ENCODE peak calls at places on chromosome 1, in five cellular contexts. One of them, this sample, is unnamed.

GRCh38 chr1:204130989-204131892 is 20.6 kb downstream of the ETNK2 start:
- DNase-seq in hepatocyte: peak; percentile 56
- DNase-seq in omental fat pad: peak; percentile 49
- DNase-seq in dorsolateral prefrontal cortex: no peak
- DNase-seq in pancreas: peak; percentile 60
- DNase-seq in this sample: peak; percentile 57

GRCh38 chr1:242585616-242586354 is 61.3 kb upstream of the PLD5 start:
- DNase-seq in hepatocyte: no peak
- DNase-seq in omental fat pad: no peak
- DNase-seq in dorsolateral prefrontal cortex: no peak
- DNase-seq in pancreas: no peak
- DNase-seq in this sample: no peak

GRCh38 chr1:206738370-206739366 is 31.9 kb upstream of the IL19 start:
- DNase-seq in hepatocyte: no peak
- DNase-seq in omental fat pad: no peak
- DNase-seq in dorsolateral prefrontal cortex: no peak
- DNase-seq in pancreas: no peak
- DNase-seq in this sample: no peak

GRCh38 chr1:80882552-80882951 is 918.2 kb upstream of the ADGRL2 start:
- DNase-seq in hepatocyte: peak; percentile 35
- DNase-seq in omental fat pad: no peak
- DNase-seq in dorsolateral prefrontal cortex: no peak
- DNase-seq in pancreas: no peak
- DNase-seq in this sample: no peak

GRCh38 chr1:11564237-11564636 is 85.3 kb downstream of the DISP3 start:
- DNase-seq in hepatocyte: no peak
- DNase-seq in omental fat pad: no peak
- DNase-seq in dorsolateral prefrontal cortex: no peak
- DNase-seq in pancreas: no peak
- DNase-seq in this sample: no peak

GRCh38 chr1:227740401-227740960 is 5.2 kb downstream of the SNAP47 start:
- DNase-seq in hepatocyte: no peak
- DNase-seq in omental fat pad: no peak
- DNase-seq in dorsolateral prefrontal cortex: no peak
- DNase-seq in pancreas: no peak
- DNase-seq in this sample: no peak

GRCh38 chr1:11316701-11317100 is 43.7 kb downstream of the UBIAD1 start:
- DNase-seq in hepatocyte: no peak
- DNase-seq in omental fat pad: no peak
- DNase-seq in dorsolateral prefrontal cortex: no peak
- DNase-seq in pancreas: no peak
- DNase-seq in this sample: no peak

GRCh38 chr1:119987112-119987511 is 82.3 kb downstream of the NOTCH2 start:
- DNase-seq in hepatocyte: peak; percentile 40
- DNase-seq in omental fat pad: no peak
- DNase-seq in dorsolateral prefrontal cortex: no peak
- DNase-seq in pancreas: no peak
- DNase-seq in this sample: peak; percentile 87

GRCh38 chr1:54328117-54328636 is 78.0 kb downstream of the SSBP3 start:
- DNase-seq in hepatocyte: no peak
- DNase-seq in omental fat pad: no peak
- DNase-seq in dorsolateral prefrontal cortex: no peak
- DNase-seq in pancreas: no peak
- DNase-seq in this sample: no peak

GRCh38 chr1:207672525-207673130 is 27.7 kb downstream of the CR1L start:
- DNase-seq in hepatocyte: peak; percentile 69
- DNase-seq in omental fat pad: no peak
- DNase-seq in dorsolateral prefrontal cortex: no peak
- DNase-seq in pancreas: no peak
- DNase-seq in this sample: no peak

GRCh38 chr1:8438449-8438848 is 120.5 kb downstream of the SLC45A1 start:
- DNase-seq in hepatocyte: no peak
- DNase-seq in omental fat pad: no peak
- DNase-seq in dorsolateral prefrontal cortex: no peak
- DNase-seq in pancreas: no peak
- DNase-seq in this sample: no peak

GRCh38 chr1:8441466-8441865 is 123.6 kb downstream of the SLC45A1 start:
- DNase-seq in hepatocyte: no peak
- DNase-seq in omental fat pad: no peak
- DNase-seq in dorsolateral prefrontal cortex: no peak
- DNase-seq in pancreas: no peak
- DNase-seq in this sample: no peak

GRCh38 chr1:8435569-8436071 is 117.7 kb downstream of the SLC45A1 start:
- DNase-seq in hepatocyte: no peak
- DNase-seq in omental fat pad: no peak
- DNase-seq in dorsolateral prefrontal cortex: no peak
- DNase-seq in pancreas: no peak
- DNase-seq in this sample: no peak

GRCh38 chr1:8437286-8437685 is 119.4 kb downstream of the SLC45A1 start:
- DNase-seq in hepatocyte: no peak
- DNase-seq in omental fat pad: no peak
- DNase-seq in dorsolateral prefrontal cortex: no peak
- DNase-seq in pancreas: no peak
- DNase-seq in this sample: no peak

DNA sequence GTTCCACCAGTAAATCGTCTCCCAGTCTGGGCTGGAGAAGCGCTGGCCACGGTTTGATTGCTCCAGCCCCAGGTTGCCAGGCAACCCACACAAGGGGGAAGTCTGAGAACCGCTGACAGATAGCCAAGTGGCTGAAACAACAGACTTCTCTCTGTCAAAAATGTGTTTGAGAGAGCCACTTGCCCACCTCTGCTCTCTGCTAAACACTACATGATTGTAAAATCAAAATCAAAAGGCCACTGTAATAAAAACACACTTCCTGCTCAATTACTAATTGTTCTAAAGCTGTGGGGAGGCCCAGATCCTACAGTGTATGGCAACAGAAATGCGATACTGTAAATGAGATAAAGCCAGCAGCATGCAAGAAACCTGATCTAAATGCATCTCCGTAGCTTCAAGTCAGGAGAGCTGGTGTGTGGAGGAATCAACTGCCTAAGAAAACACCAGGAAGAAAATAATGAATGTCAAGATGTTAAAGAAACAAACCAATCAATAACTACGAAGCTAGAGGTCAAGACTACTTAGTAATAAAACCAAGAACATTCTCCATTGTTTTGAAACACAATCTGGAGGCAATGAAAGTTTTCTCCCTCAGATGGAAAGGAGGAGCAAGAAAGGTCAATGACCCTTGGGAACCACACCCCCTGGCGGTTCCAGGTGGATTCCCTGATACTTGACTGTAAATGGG is 121.2 kb downstream of the SLC45A1 start:
- DNase-seq in hepatocyte: peak; percentile 81
- DNase-seq in omental fat pad: peak; percentile 48
- DNase-seq in dorsolateral prefrontal cortex: no peak
- DNase-seq in pancreas: peak; percentile 65
- DNase-seq in this sample: no peak
- TF ChIP-seq CTCF in hepatocyte: peak; percentile 18
- TF ChIP-seq CTCF in omental fat pad: no peak
- TF ChIP-seq CTCF in dorsolateral prefrontal cortex: no peak
- TF ChIP-seq CTCF in pancreas: no peak
- TF ChIP-seq CTCF in this sample: no peak

GRCh38 chr1:43930168-43930948 is 3.2 kb upstream of the ARTN start:
- DNase-seq in hepatocyte: no peak
- DNase-seq in omental fat pad: no peak
- DNase-seq in dorsolateral prefrontal cortex: no peak
- DNase-seq in pancreas: no peak
- DNase-seq in this sample: no peak

GRCh38 chr1:43933386-43934278 is at the start of gene ARTN:
- DNase-seq in hepatocyte: peak; percentile 58
- DNase-seq in omental fat pad: no peak
- DNase-seq in dorsolateral prefrontal cortex: no peak
- DNase-seq in pancreas: peak; percentile 64
- DNase-seq in this sample: no peak

GRCh38 chr1:43932786-43933385 is 715 bp upstream of the ARTN start:
- DNase-seq in hepatocyte: no peak
- DNase-seq in omental fat pad: no peak
- DNase-seq in dorsolateral prefrontal cortex: no peak
- DNase-seq in pancreas: no peak
- DNase-seq in this sample: no peak

GRCh38 chr1:43931711-43932660 is 1.6 kb upstream of the ARTN start:
- DNase-seq in hepatocyte: no peak
- DNase-seq in omental fat pad: no peak
- DNase-seq in dorsolateral prefrontal cortex: no peak
- DNase-seq in pancreas: no peak
- DNase-seq in this sample: no peak

GRCh38 chr1:43930949-43931275 is 2.7 kb upstream of the ARTN start:
- DNase-seq in hepatocyte: no peak
- DNase-seq in omental fat pad: no peak
- DNase-seq in dorsolateral prefrontal cortex: no peak
- DNase-seq in pancreas: no peak
- DNase-seq in this sample: no peak
- TF ChIP-seq CTCF in hepatocyte: no peak
- TF ChIP-seq CTCF in omental fat pad: no peak
- TF ChIP-seq CTCF in dorsolateral prefrontal cortex: no peak
- TF ChIP-seq CTCF in pancreas: no peak
- TF ChIP-seq CTCF in this sample: no peak

GRCh38 chr1:12620142-12620865 is 2.3 kb upstream of the DHRS3 start:
- DNase-seq in hepatocyte: no peak
- DNase-seq in omental fat pad: no peak
- DNase-seq in dorsolateral prefrontal cortex: no peak
- DNase-seq in pancreas: no peak
- DNase-seq in this sample: no peak
- TF ChIP-seq CTCF in hepatocyte: no peak
- TF ChIP-seq CTCF in omental fat pad: no peak
- TF ChIP-seq CTCF in dorsolateral prefrontal cortex: no peak
- TF ChIP-seq CTCF in pancreas: no peak
- TF ChIP-seq CTCF in this sample: no peak

GRCh38 chr1:232627645-232628334 is 2.1 kb downstream of the SIPA1L2 start:
- DNase-seq in hepatocyte: peak; percentile 73
- DNase-seq in omental fat pad: no peak
- DNase-seq in dorsolateral prefrontal cortex: no peak
- DNase-seq in pancreas: no peak
- DNase-seq in this sample: no peak

GRCh38 chr1:232630047-232630893 is at the start of gene SIPA1L2:
- DNase-seq in hepatocyte: peak; percentile 98
- DNase-seq in omental fat pad: peak; percentile 73
- DNase-seq in dorsolateral prefrontal cortex: peak; percentile 88
- DNase-seq in pancreas: peak; percentile 96
- DNase-seq in this sample: no peak

GRCh38 chr1:232627171-232627570 is 2.8 kb downstream of the SIPA1L2 start:
- DNase-seq in hepatocyte: no peak
- DNase-seq in omental fat pad: no peak
- DNase-seq in dorsolateral prefrontal cortex: no peak
- DNase-seq in pancreas: no peak
- DNase-seq in this sample: no peak

GRCh38 chr1:232629250-232630046 is 485 bp downstream of the SIPA1L2 start:
- DNase-seq in hepatocyte: peak; percentile 55
- DNase-seq in omental fat pad: no peak
- DNase-seq in dorsolateral prefrontal cortex: no peak
- DNase-seq in pancreas: peak; percentile 25
- DNase-seq in this sample: no peak

GRCh38 chr1:232628335-232629214 is 1.4 kb downstream of the SIPA1L2 start:
- DNase-seq in hepatocyte: peak; percentile 44
- DNase-seq in omental fat pad: no peak
- DNase-seq in dorsolateral prefrontal cortex: no peak
- DNase-seq in pancreas: no peak
- DNase-seq in this sample: no peak
- TF ChIP-seq CTCF in hepatocyte: peak; percentile 48
- TF ChIP-seq CTCF in omental fat pad: no peak
- TF ChIP-seq CTCF in dorsolateral prefrontal cortex: peak; percentile 68
- TF ChIP-seq CTCF in pancreas: no peak
- TF ChIP-seq CTCF in this sample: peak; percentile 43

DNA sequence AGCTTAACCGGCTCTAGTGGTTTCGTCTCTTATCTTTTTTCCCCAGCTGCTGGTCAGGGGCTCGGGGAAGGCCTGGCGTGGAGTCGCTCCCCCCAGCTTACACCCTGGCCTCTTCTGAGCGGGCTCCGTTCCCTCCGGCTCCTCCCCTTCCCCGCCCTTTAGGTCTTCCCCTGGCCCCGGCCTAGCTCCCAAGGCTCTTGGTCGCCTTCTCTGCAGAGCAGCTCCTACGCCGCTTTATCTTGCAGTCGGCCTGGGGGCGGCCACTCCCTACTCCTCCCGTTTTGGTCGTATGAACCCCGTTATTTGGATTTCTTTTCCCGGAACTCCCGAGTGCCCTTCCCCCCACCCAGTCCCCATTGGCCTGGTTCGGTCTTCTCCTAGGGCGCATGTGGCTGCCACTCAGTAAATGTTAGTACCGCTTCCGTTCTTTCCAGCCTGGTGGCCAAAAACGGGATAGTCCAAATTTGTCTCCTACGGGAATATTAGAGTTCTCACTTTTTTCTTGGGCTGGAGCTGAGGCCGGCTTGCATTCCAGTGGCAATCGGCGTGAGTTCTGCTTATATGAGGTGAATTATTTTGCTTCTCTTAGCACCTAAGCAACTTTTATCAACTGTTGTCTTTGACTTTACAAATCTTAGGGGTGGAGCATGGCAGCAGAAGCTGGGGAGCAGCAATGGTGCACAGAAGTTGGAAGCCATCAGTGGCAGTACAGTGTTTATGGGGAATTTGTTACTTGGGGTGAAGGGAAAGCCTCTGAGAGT is 474 bp downstream of the THRAP3 start:
- DNase-seq in hepatocyte: peak; percentile 89
- DNase-seq in omental fat pad: peak; percentile 55
- DNase-seq in dorsolateral prefrontal cortex: no peak
- DNase-seq in pancreas: peak; percentile 81
- DNase-seq in this sample: peak; percentile 59
- TF ChIP-seq CTCF in hepatocyte: peak; percentile 35
- TF ChIP-seq CTCF in omental fat pad: no peak
- TF ChIP-seq CTCF in dorsolateral prefrontal cortex: no peak
- TF ChIP-seq CTCF in pancreas: no peak
- TF ChIP-seq CTCF in this sample: peak; percentile 53

GRCh38 chr1:226662704-226663326 is 76.3 kb downstream of the ITPKB start:
- DNase-seq in hepatocyte: peak; percentile 82
- DNase-seq in omental fat pad: peak; percentile 76
- DNase-seq in dorsolateral prefrontal cortex: no peak
- DNase-seq in pancreas: peak; percentile 21
- DNase-seq in this sample: peak; percentile 95

GRCh38 chr1:226663327-226663704 is 75.8 kb downstream of the ITPKB start:
- DNase-seq in hepatocyte: no peak
- DNase-seq in omental fat pad: no peak
- DNase-seq in dorsolateral prefrontal cortex: no peak
- DNase-seq in pancreas: no peak
- DNase-seq in this sample: no peak

GRCh38 chr1:226660410-226661182 is 78.5 kb downstream of the ITPKB start:
- DNase-seq in hepatocyte: no peak
- DNase-seq in omental fat pad: no peak
- DNase-seq in dorsolateral prefrontal cortex: no peak
- DNase-seq in pancreas: peak; percentile 11
- DNase-seq in this sample: no peak

GRCh38 chr1:226661271-226661670 is 77.8 kb downstream of the ITPKB start:
- DNase-seq in hepatocyte: no peak
- DNase-seq in omental fat pad: no peak
- DNase-seq in dorsolateral prefrontal cortex: no peak
- DNase-seq in pancreas: no peak
- DNase-seq in this sample: no peak

GRCh38 chr1:226661965-226662364 is 77.1 kb downstream of the ITPKB start:
- DNase-seq in hepatocyte: no peak
- DNase-seq in omental fat pad: no peak
- DNase-seq in dorsolateral prefrontal cortex: no peak
- DNase-seq in pancreas: no peak
- DNase-seq in this sample: no peak
- TF ChIP-seq CTCF in hepatocyte: no peak
- TF ChIP-seq CTCF in omental fat pad: no peak
- TF ChIP-seq CTCF in dorsolateral prefrontal cortex: no peak
- TF ChIP-seq CTCF in pancreas: no peak
- TF ChIP-seq CTCF in this sample: no peak

This sample was measured in BJ.